ENCODE peak calls at places on chromosomes 2 and 18, in ten cellular contexts. J is IMR-90, U is cardiac fibroblast, Z is endothelial cell, C is heart left ventricle, G is GM12865, X is lung, O is neural crest cell, K is coronary artery, M is breast epithelium. D is an unnamed sample.

GRCh38 chr18:45336431-45336830 is 278.8 kb upstream of the SLC14A2 start:
- DNase-seq in J (no peak), U (no peak), Z (no peak), C (no peak), G (no peak), X (no peak), O (no peak), K (no peak), M (no peak), D (no peak)

GRCh38 chr2:142495141-142495540 is 364.3 kb upstream of the LRP1B start:
- DNase-seq in J (no peak), U (no peak), Z (no peak), C (no peak), G (no peak), X (no peak), O (no peak), K (no peak), M (no peak), D (no peak)

GRCh38 chr2:143819190-143819735 is 690.0 kb downstream of the ARHGAP15 start:
- DNase-seq in J (no peak), U (no peak), Z (no peak), C (no peak), G (no peak), X (no peak), O (no peak), K (no peak), M (no peak), D (no peak)

GRCh38 chr2:219713110-219713509 is 85.7 kb downstream of the SLC4A3 start:
- DNase-seq in J (peak; percentile 52), U (peak; percentile 70), Z (no peak), C (no peak), G (peak; percentile 42), X (no peak), O (no peak), K (no peak), M (no peak), D (peak; percentile 40)

GRCh38 chr2:221554769-221555510 is 17.2 kb downstream of the EPHA4 start:
- DNase-seq in J (peak; percentile 60), U (peak; percentile 26), Z (no peak), C (no peak), G (peak; percentile 59), X (no peak), O (no peak), K (no peak), M (no peak), D (peak; percentile 42)

GRCh38 chr18:54023471-54023870 is 201.0 kb downstream of the MBD2 start:
- DNase-seq in J (no peak), U (peak; percentile 0), Z (no peak), C (no peak), G (peak; percentile 32), X (no peak), O (no peak), K (no peak), M (no peak), D (no peak)

GRCh38 chr2:44838116-44838790 is 103.2 kb upstream of the SIX3 start:
- DNase-seq in J (no peak), U (no peak), Z (no peak), C (no peak), G (peak; percentile 69), X (no peak), O (no peak), K (peak; percentile 56), M (no peak), D (no peak)

GRCh38 chr18:14936313-14936712 is 188.3 kb downstream of the ANKRD30B start:
- DNase-seq in J (no peak), U (no peak), Z (no peak), C (no peak), G (no peak), X (no peak), O (no peak), K (no peak), M (no peak), D (no peak)

GRCh38 chr2:119282966-119283511 is 59.4 kb downstream of the STEAP3 start:
- DNase-seq in J (no peak), U (peak; percentile 30), Z (no peak), C (peak; percentile 73), G (no peak), X (peak; percentile 28), O (no peak), K (no peak), M (peak; percentile 88), D (no peak)

GRCh38 chr18:77056399-77057015 is 76.1 kb downstream of the MBP start:
- DNase-seq in J (no peak), U (peak; percentile 78), Z (no peak), C (peak; percentile 61), G (no peak), X (no peak), O (no peak), K (no peak), M (no peak), D (no peak)

GRCh38 chr2:109351164-109351756 is 222.3 kb downstream of the SH3RF3 start:
- DNase-seq in J (peak; percentile 87), U (peak; percentile 55), Z (no peak), C (peak; percentile 69), G (no peak), X (peak; percentile 53), O (no peak), K (peak; percentile 58), M (peak; percentile 80), D (peak; percentile 73)

GRCh38 chr2:45119038-45119437 is 109.8 kb upstream of the SIX2 start:
- DNase-seq in J (peak; percentile 72), U (peak; percentile 37), Z (no peak), C (no peak), G (no peak), X (no peak), O (no peak), K (no peak), M (no peak), D (peak; percentile 33)

GRCh38 chr2:62306751-62307468 is 111.0 kb downstream of the B3GNT2 start:
- DNase-seq in J (peak; percentile 6), U (peak; percentile 47), Z (no peak), C (no peak), G (peak; percentile 94), X (no peak), O (no peak), K (no peak), M (peak; percentile 84), D (no peak)

GRCh38 chr18:61677435-61677830 is 215.4 kb downstream of the RNF152 start:
- DNase-seq in J (peak; percentile 24), U (no peak), Z (no peak), C (no peak), G (no peak), X (no peak), O (no peak), K (no peak), M (no peak), D (no peak)

GRCh38 chr2:55620123-55620779 is 2.8 kb upstream of the PPP4R3B start:
- DNase-seq in J (peak; percentile 14), U (peak; percentile 16), Z (peak; percentile 36), C (no peak), G (peak; percentile 48), X (no peak), O (no peak), K (no peak), M (no peak), D (no peak)

GRCh38 chr2:118032169-118033013 is 18.5 kb upstream of the CCDC93 start:
- DNase-seq in J (peak; percentile 34), U (peak; percentile 53), Z (peak; percentile 44), C (no peak), G (peak; percentile 50), X (no peak), O (peak; percentile 37), K (no peak), M (no peak), D (peak; percentile 27)

GRCh38 chr2:43224131-43224570 is 2.3 kb downstream of the ZFP36L2 start:
- DNase-seq in J (peak; percentile 72), U (peak; percentile 89), Z (peak; percentile 76), C (peak; percentile 79), G (peak; percentile 84), X (peak; percentile 69), O (peak; percentile 75), K (no peak), M (peak; percentile 51), D (peak; percentile 60)

GRCh38 chr18:61322265-61322873 is 10.9 kb upstream of the CDH20 start:
- DNase-seq in J (peak; percentile 33), U (peak; percentile 67), Z (peak; percentile 90), C (peak; percentile 37), G (peak; percentile 62), X (no peak), O (peak; percentile 83), K (no peak), M (no peak), D (peak; percentile 52)

GRCh38 chr2:46858697-46859080 is 56.9 kb downstream of the MCFD2 start:
- DNase-seq in J (peak; percentile 91), U (peak; percentile 92), Z (no peak), C (no peak), G (no peak), X (no peak), O (no peak), K (no peak), M (no peak), D (peak; percentile 96)

GRCh38 chr2:174748948-174749347 is 15.3 kb downstream of the CHRNA1 start:
- DNase-seq in J (peak; percentile 50), U (peak; percentile 56), Z (peak; percentile 79), C (peak; percentile 51), G (peak; percentile 71), X (peak; percentile 51), O (peak; percentile 77), K (no peak), M (peak; percentile 31), D (peak; percentile 33)
- TF ChIP-seq CTCF in J (peak; percentile 77), U (peak; percentile 74), Z (peak; percentile 84), C (peak; percentile 81), G (peak; percentile 74), X (peak; percentile 58), O (peak; percentile 83), K (peak; percentile 51), M (peak; percentile 60), D (peak; percentile 93)

DNA sequence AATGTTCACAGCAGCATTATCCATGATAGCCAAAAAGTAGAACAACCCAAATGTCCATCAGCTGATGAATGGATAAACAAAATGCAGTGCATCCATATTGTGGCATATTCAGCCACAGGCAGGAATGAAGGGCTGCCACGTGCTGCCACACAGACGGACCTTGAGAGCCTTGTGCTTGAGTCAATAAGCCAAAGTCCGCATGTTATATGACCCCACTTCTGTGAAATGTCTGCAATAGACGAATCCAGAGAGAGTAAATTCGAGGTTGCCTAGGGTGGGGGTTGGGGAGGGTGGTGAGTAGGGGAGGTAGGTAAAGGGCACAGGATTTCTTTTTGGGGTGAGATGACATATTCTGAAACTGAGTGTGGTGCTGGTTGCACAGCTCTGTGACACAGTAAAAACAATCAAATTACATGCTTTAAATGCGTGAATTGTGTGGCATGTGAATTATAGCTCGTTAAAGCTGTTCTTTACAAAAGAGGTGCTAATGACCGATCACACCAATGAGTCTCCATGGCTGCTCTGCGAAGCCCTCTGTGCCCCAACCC is 38.9 kb upstream of the LDLRAD4 start:
- DNase-seq in J (no peak), U (no peak), Z (no peak), C (no peak), G (no peak), X (no peak), O (no peak), K (no peak), M (no peak), D (no peak)
- TF ChIP-seq CTCF in J (no peak), U (no peak), Z (no peak), C (no peak), G (no peak), X (no peak), O (no peak), K (no peak), M (no peak), D (no peak)

GRCh38 chr2:134512734-134513467 is 205.9 kb downstream of the TMEM163 start:
- DNase-seq in J (no peak), U (no peak), Z (no peak), C (no peak), G (no peak), X (no peak), O (no peak), K (no peak), M (peak; percentile 22), D (no peak)
- TF ChIP-seq CTCF in J (no peak), U (no peak), Z (no peak), C (no peak), G (no peak), X (no peak), O (no peak), K (no peak), M (no peak), D (no peak)

GRCh38 chr18:70998490-70998889 is 709.6 kb downstream of the SOCS6 start:
- DNase-seq in J (no peak), U (no peak), Z (no peak), C (no peak), G (no peak), X (no peak), O (no peak), K (no peak), M (no peak), D (no peak)
- TF ChIP-seq CTCF in J (peak; percentile 9), U (peak; percentile 32), Z (no peak), C (no peak), G (no peak), X (no peak), O (peak; percentile 32), K (no peak), M (no peak), D (no peak)

D was measured in HFFc6.